ENCODE peak calls at places on chromosomes 16 and 17, in seven cellular contexts. Y, A, X, Z, V, J and I are unnamed samples.

GRCh38 chr17:65099941-65100315 is 37.2 kb upstream of the RGS9 start:
- DNase-seq in J (peak), Y (peak), A (peak), V (peak), X (peak), Z (peak), I (peak)

GRCh38 chr16:51756447-51757123 is 605.5 kb upstream of the SALL1 start:
- DNase-seq in J (no peak), A (no peak), Y (no peak), X (no peak), Z (no peak), V (no peak), I (no peak)

GRCh38 chr17:56125830-56126819 is 27.1 kb upstream of the ANKFN1 start:
- DNase-seq in A (peak), Z (peak), J (no peak), V (no peak), X (peak), Y (no peak), I (no peak)

GRCh38 chr17:1532836-1533602 is 16.6 kb upstream of the INPP5K start:
- DNase-seq in J (no peak), Z (no peak), A (no peak), Y (no peak), V (no peak), X (peak), I (peak)

GRCh38 chr16:79843631-79844043 is 243.1 kb upstream of the MAF start:
- DNase-seq in X (peak), A (no peak), Z (no peak), J (no peak), V (no peak), Y (no peak), I (no peak)

GRCh38 chr16:28904828-28905227 is 20.2 kb downstream of the RABEP2 start:
- DNase-seq in J (no peak), Y (no peak), A (no peak), Z (no peak), V (no peak), X (no peak), I (no peak)

GRCh38 chr17:21282231-21282630 is 2.3 kb upstream of the MAP2K3 start:
- DNase-seq in A (peak), J (no peak), V (peak), X (peak), Z (peak), Y (no peak), I (no peak)

GRCh38 chr17:1164935-1165556 is 14.7 kb downstream of the ABR start:
- DNase-seq in J (peak), X (no peak), A (no peak), Z (no peak), V (no peak), Y (no peak), I (no peak)

GRCh38 chr17:27268394-27269085 is 25.4 kb upstream of the WSB1 start:
- DNase-seq in J (no peak), A (no peak), V (no peak), Z (no peak), Y (no peak), X (no peak), I (no peak)

GRCh38 chr17:82970818-82971610 is 108.4 kb upstream of the METRNL start:
- DNase-seq in X (no peak), Z (no peak), Y (peak), J (no peak), A (no peak), V (no peak), I (no peak)

GRCh38 chr17:63282455-63282854 is 163.7 kb downstream of the CYB561 start:
- DNase-seq in A (no peak), J (no peak), Z (no peak), X (no peak), Y (no peak), V (no peak), I (no peak)

GRCh38 chr16:64858076-64858475 is 263.8 kb downstream of the CDH11 start:
- DNase-seq in Z (no peak), A (no peak), X (no peak), Y (no peak), J (no peak), V (no peak), I (no peak)

GRCh38 chr17:61405686-61406542 is 6.3 kb downstream of the TBX2 start:
- DNase-seq in X (no peak), Y (peak), J (no peak), A (no peak), V (no peak), Z (no peak), I (no peak)

GRCh38 chr16:71526111-71526998 is at the start of gene CHST4:
- DNase-seq in A (peak), Z (no peak), Y (no peak), V (peak), J (no peak), X (peak), I (no peak)

GRCh38 chr17:35022536-35023063 is 40.9 kb downstream of the RFFL start:
- DNase-seq in V (peak), Y (peak), X (peak), J (peak), Z (peak), A (peak), I (peak)

GRCh38 chr17:16415031-16415924 is at the start of gene TRPV2:
- DNase-seq in A (no peak), Z (no peak), X (no peak), Y (peak), V (peak), J (peak), I (peak)
- TF ChIP-seq CTCF in A (peak), Z (no peak), X (peak), Y (peak), V (peak), J (peak), I (no peak)

GRCh38 chr16:8898660-8899318 is 16.6 kb downstream of the LITAFD start:
- DNase-seq in Y (no peak), X (no peak), V (no peak), A (no peak), J (no peak), Z (no peak), I (no peak)

GRCh38 chr16:8901318-8901861 is 19.2 kb downstream of the LITAFD start:
- DNase-seq in V (no peak), A (no peak), Y (no peak), X (no peak), Z (no peak), J (no peak), I (no peak)

GRCh38 chr16:8900343-8900742 is 18.2 kb downstream of the LITAFD start:
- DNase-seq in X (no peak), V (no peak), J (no peak), Y (no peak), Z (no peak), A (no peak), I (no peak)

GRCh38 chr16:8903004-8903403 is 20.9 kb downstream of the LITAFD start:
- DNase-seq in Z (no peak), Y (no peak), V (no peak), A (no peak), J (no peak), X (no peak), I (no peak)

GRCh38 chr16:8899709-8900317 is 17.7 kb downstream of the LITAFD start:
- DNase-seq in V (no peak), Z (no peak), A (no peak), J (no peak), X (no peak), Y (no peak), I (no peak)
- TF ChIP-seq CTCF in V (no peak), Z (no peak), A (no peak), J (no peak), X (no peak), Y (no peak), I (no peak)

GRCh38 chr17:44775136-44775837 is 16.5 kb downstream of the ADAM11 start:
- DNase-seq in Y (no peak), Z (peak), J (peak), A (peak), X (peak), V (peak), I (peak)
- TF ChIP-seq CTCF in Y (peak), Z (no peak), J (no peak), A (no peak), X (no peak), V (peak), I (no peak)

GRCh38 chr17:66312912-66313311 is 10.5 kb downstream of the PRKCA start:
- DNase-seq in X (no peak), Y (no peak), A (no peak), J (no peak), V (no peak), Z (no peak), I (no peak)

GRCh38 chr17:66309793-66310192 is 7.4 kb downstream of the PRKCA start:
- DNase-seq in Z (no peak), X (no peak), Y (no peak), J (no peak), V (no peak), A (no peak), I (no peak)

GRCh38 chr17:66308856-66309255 is 6.4 kb downstream of the PRKCA start:
- DNase-seq in X (no peak), Z (no peak), J (no peak), Y (no peak), V (no peak), A (no peak), I (no peak)

GRCh38 chr17:66313325-66313724 is 10.9 kb downstream of the PRKCA start:
- DNase-seq in A (no peak), Y (no peak), Z (no peak), V (no peak), X (no peak), J (no peak), I (no peak)

GRCh38 chr17:66310528-66311148 is 8.2 kb downstream of the PRKCA start:
- DNase-seq in A (no peak), X (no peak), V (no peak), Z (no peak), J (no peak), Y (no peak), I (no peak)
- TF ChIP-seq CTCF in A (peak), X (no peak), V (peak), Z (no peak), J (no peak), Y (no peak), I (no peak)

GRCh38 chr17:30915833-30916611 is 5.7 kb upstream of the ADAP2 start:
- DNase-seq in V (no peak), J (no peak), X (no peak), Y (no peak), A (no peak), Z (no peak), I (no peak)
- TF ChIP-seq CTCF in V (no peak), J (no peak), X (no peak), Y (no peak), A (no peak), Z (no peak), I (no peak)

GRCh38 chr16:87278191-87279093 is 38.8 kb downstream of the C16orf95 start:
- DNase-seq in Z (peak), V (peak), X (peak), Y (peak), J (peak), A (peak), I (no peak)

GRCh38 chr16:87279094-87279658 is 38.0 kb downstream of the C16orf95 start:
- DNase-seq in J (no peak), Y (no peak), X (no peak), A (no peak), V (no peak), Z (no peak), I (no peak)

GRCh38 chr16:87286839-87287626 is 30.2 kb downstream of the C16orf95 start:
- DNase-seq in Y (no peak), J (no peak), A (no peak), Z (no peak), X (no peak), V (no peak), I (no peak)

GRCh38 chr16:87288753-87289362 is 28.3 kb downstream of the C16orf95 start:
- DNase-seq in Z (no peak), Y (no peak), V (no peak), X (no peak), J (no peak), A (no peak), I (no peak)

DNA sequence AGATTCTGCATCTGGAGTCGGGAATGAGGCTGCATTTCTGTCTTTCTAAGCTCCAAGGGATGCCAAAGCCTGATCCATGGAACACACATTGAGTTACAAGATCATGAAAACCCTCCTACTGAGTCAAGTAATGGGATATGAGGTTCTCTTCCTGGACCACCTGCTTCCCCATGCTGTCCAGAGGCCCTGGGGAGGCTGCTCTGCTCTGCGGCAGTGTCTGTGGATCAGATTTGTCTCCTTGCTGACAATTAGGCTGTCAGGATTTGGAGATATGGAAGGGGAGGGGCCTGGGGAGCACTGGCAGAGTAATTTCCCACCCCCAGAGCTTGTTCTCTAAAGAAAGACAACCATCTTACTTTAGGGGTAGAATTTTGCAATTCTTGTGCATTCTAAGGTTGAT is 33.0 kb downstream of the C16orf95 start:
- DNase-seq in X (no peak), V (no peak), A (no peak), Z (no peak), J (no peak), Y (no peak), I (no peak)
- TF ChIP-seq CTCF in X (no peak), V (no peak), A (no peak), Z (no peak), J (no peak), Y (no peak), I (no peak)